ENCODE peak calls at places on chromosomes 2 and 18, in six cellular contexts. Y, I, K, M, L and B are unnamed samples.

GRCh38 chr18:4821801-4822200 is 366.7 kb upstream of the DLGAP1 start:
- DNase-seq in Y (no peak), I (no peak), K (no peak), M (no peak), L (no peak), B (no peak)

GRCh38 chr2:57373530-57373929 is 673.1 kb upstream of the VRK2 start:
- DNase-seq in Y (no peak), I (no peak), K (no peak), M (peak; percentile 79), L (no peak), B (peak; percentile 78)

GRCh38 chr18:36212301-36212977 is 25.1 kb downstream of the MOCOS start:
- DNase-seq in Y (no peak), I (no peak), K (no peak), M (no peak), L (no peak), B (peak; percentile 30)

GRCh38 chr2:196234672-196235071 is 63.3 kb upstream of the STK17B start:
- DNase-seq in Y (peak; percentile 22), I (no peak), K (no peak), M (no peak), L (peak; percentile 29), B (peak; percentile 50)

GRCh38 chr2:150282821-150283309 is 204.6 kb downstream of the RND3 start:
- DNase-seq in Y (no peak), I (no peak), K (no peak), M (no peak), L (no peak), B (peak; percentile 45)

GRCh38 chr2:64259301-64259700 is 115.1 kb upstream of the PELI1 start:
- DNase-seq in Y (no peak), I (no peak), K (no peak), M (no peak), L (no peak), B (peak; percentile 66)

GRCh38 chr2:145797692-145798091 is 1277.8 kb upstream of the ZEB2 start:
- DNase-seq in Y (no peak), I (no peak), K (no peak), M (no peak), L (no peak), B (no peak)

GRCh38 chr2:160076239-160076638 is 13.8 kb upstream of the PLA2R1 start:
- DNase-seq in Y (no peak), I (no peak), K (no peak), M (no peak), L (no peak), B (no peak)

GRCh38 chr2:193141-193552 is 70.7 kb downstream of the SH3YL1 start:
- DNase-seq in Y (peak; percentile 33), I (peak; percentile 32), K (no peak), M (no peak), L (no peak), B (no peak)

GRCh38 chr2:148517822-148518221 is 126.7 kb upstream of the EPC2 start:
- DNase-seq in Y (no peak), I (no peak), K (no peak), M (no peak), L (no peak), B (no peak)

GRCh38 chr18:78797499-78797898 is 182.1 kb upstream of the SALL3 start:
- DNase-seq in Y (no peak), I (no peak), K (no peak), M (no peak), L (no peak), B (no peak)

GRCh38 chr18:60493066-60493465 is 120.5 kb upstream of the MC4R start:
- DNase-seq in Y (no peak), I (no peak), K (no peak), M (no peak), L (no peak), B (no peak)

GRCh38 chr2:9497017-9497416 is 22.7 kb downstream of the IAH1 start:
- DNase-seq in Y (no peak), I (no peak), K (peak; percentile 22), M (no peak), L (no peak), B (no peak)

GRCh38 chr2:201821080-201821479 is 14.7 kb downstream of the CDK15 start:
- DNase-seq in Y (no peak), I (no peak), K (no peak), M (no peak), L (no peak), B (no peak)

GRCh38 chr2:197184959-197185586 is 125.5 kb downstream of the ANKRD44 start:
- DNase-seq in Y (no peak), I (no peak), K (peak; percentile 60), M (no peak), L (no peak), B (peak; percentile 56)

GRCh38 chr2:157254041-157254440 is 3.5 kb upstream of the GALNT5 start:
- DNase-seq in Y (no peak), I (no peak), K (no peak), M (no peak), L (no peak), B (peak; percentile 85)

GRCh38 chr2:10032746-10033105 is 10.6 kb upstream of the KLF11 start:
- DNase-seq in Y (no peak), I (no peak), K (no peak), M (no peak), L (no peak), B (no peak)

GRCh38 chr2:39514825-39515224 is 77.7 kb upstream of the MAP4K3 start:
- DNase-seq in Y (no peak), I (no peak), K (no peak), M (no peak), L (no peak), B (no peak)

GRCh38 chr2:134416018-134416417 is 162.1 kb downstream of the MGAT5 start:
- DNase-seq in Y (no peak), I (no peak), K (no peak), M (no peak), L (no peak), B (no peak)

GRCh38 chr2:172179045-172179742 is 76.5 kb upstream of the DLX2 start:
- DNase-seq in Y (no peak), I (no peak), K (no peak), M (peak; percentile 19), L (no peak), B (peak; percentile 8)

GRCh38 chr18:32770651-32771168 is 2.1 kb downstream of the KLHL14 start:
- DNase-seq in Y (no peak), I (no peak), K (no peak), M (no peak), L (no peak), B (no peak)

GRCh38 chr2:56224316-56224715 is 40.5 kb downstream of the CCDC85A start:
- DNase-seq in Y (no peak), I (no peak), K (no peak), M (no peak), L (no peak), B (peak; percentile 47)

GRCh38 chr18:47283476-47283875 is 32.0 kb upstream of the SKOR2 start:
- DNase-seq in Y (no peak), I (no peak), K (no peak), M (no peak), L (no peak), B (peak; percentile 54)

GRCh38 chr2:158936978-158937377 is 31.5 kb upstream of the TANC1 start:
- DNase-seq in Y (no peak), I (no peak), K (no peak), M (no peak), L (no peak), B (peak; percentile 96)

GRCh38 chr2:6184532-6185302 is 492.5 kb downstream of the SOX11 start:
- DNase-seq in Y (no peak), I (no peak), K (no peak), M (no peak), L (no peak), B (peak; percentile 23)

GRCh38 chr2:136327162-136327852 is 209.4 kb upstream of the CXCR4 start:
- DNase-seq in Y (peak; percentile 89), I (peak; percentile 80), K (no peak), M (no peak), L (no peak), B (no peak)